ENCODE peak calls at places on chromosomes 13 and 19, in five cellular contexts. L, B, D, R and G are unnamed samples.

GRCh38 chr13:100646030-100646673 is 28.4 kb downstream of the TMTC4 start:
- DNase-seq in L (no peak), B (no peak), D (peak; percentile 54), R (no peak), G (no peak)

GRCh38 chr13:28136916-28137315 is 1.4 kb upstream of the PAN3 start:
- DNase-seq in L (no peak), B (no peak), D (no peak), R (peak; percentile 22), G (no peak)

GRCh38 chr13:41919031-41919740 is 41.7 kb downstream of the VWA8 start:
- DNase-seq in L (no peak), B (no peak), D (no peak), R (no peak), G (no peak)

GRCh38 chr13:71663431-71663830 is 203.6 kb downstream of the DACH1 start:
- DNase-seq in L (no peak), B (no peak), D (no peak), R (no peak), G (no peak)

GRCh38 chr19:58305932-58306323 is 751 bp downstream of the ERVK3-1 start:
- DNase-seq in L (no peak), B (no peak), D (no peak), R (no peak), G (no peak)

GRCh38 chr19:51002542-51003311 is 1.3 kb upstream of the KLK8 start:
- DNase-seq in L (no peak), B (no peak), D (peak; percentile 61), R (peak; percentile 40), G (no peak)

GRCh38 chr13:62684359-62684758 is 1268.7 kb upstream of the PCDH20 start:
- DNase-seq in L (no peak), B (no peak), D (no peak), R (no peak), G (no peak)

GRCh38 chr19:35882074-35882832 is 13.9 kb downstream of the APLP1 start:
- DNase-seq in L (no peak), B (no peak), D (peak; percentile 82), R (no peak), G (no peak)

GRCh38 chr19:13633109-13633508 is 126.8 kb upstream of the CACNA1A start:
- DNase-seq in L (peak; percentile 79), B (no peak), D (peak; percentile 74), R (no peak), G (no peak)

GRCh38 chr19:5244351-5244750 is 96.3 kb downstream of the PTPRS start:
- DNase-seq in L (no peak), B (no peak), D (no peak), R (no peak), G (no peak)

GRCh38 chr19:56312787-56313343 is 1.8 kb downstream of the ZSCAN5A start:
- DNase-seq in L (no peak), B (no peak), D (no peak), R (no peak), G (no peak)

GRCh38 chr13:50485979-50486935 is 357.2 kb downstream of the DLEU7 start:
- DNase-seq in L (no peak), B (no peak), D (peak; percentile 31), R (no peak), G (no peak)

GRCh38 chr19:16445238-16446107 is 26.3 kb downstream of the EPS15L1 start:
- DNase-seq in L (no peak), B (no peak), D (no peak), R (peak; percentile 76), G (no peak)

GRCh38 chr19:16444273-16444597 is 27.5 kb downstream of the EPS15L1 start:
- DNase-seq in L (no peak), B (no peak), D (no peak), R (peak; percentile 46), G (no peak)

GRCh38 chr19:16449330-16449961 is 22.3 kb downstream of the EPS15L1 start:
- DNase-seq in L (no peak), B (no peak), D (no peak), R (peak; percentile 72), G (no peak)

GRCh38 chr19:16447015-16447384 is 24.8 kb downstream of the EPS15L1 start:
- DNase-seq in L (peak; percentile 79), B (no peak), D (peak; percentile 57), R (peak; percentile 78), G (peak; percentile 36)

GRCh38 chr19:16446108-16447014 is 25.4 kb downstream of the EPS15L1 start:
- DNase-seq in L (no peak), B (no peak), D (no peak), R (peak; percentile 73), G (no peak)
- H3K4me3 ChIP-seq in L (no peak overlapping the region), B (no peak overlapping the region), D (no peak overlapping the region), R (peak overlapping the region; percentile 33), G (no peak overlapping the region)

DNA sequence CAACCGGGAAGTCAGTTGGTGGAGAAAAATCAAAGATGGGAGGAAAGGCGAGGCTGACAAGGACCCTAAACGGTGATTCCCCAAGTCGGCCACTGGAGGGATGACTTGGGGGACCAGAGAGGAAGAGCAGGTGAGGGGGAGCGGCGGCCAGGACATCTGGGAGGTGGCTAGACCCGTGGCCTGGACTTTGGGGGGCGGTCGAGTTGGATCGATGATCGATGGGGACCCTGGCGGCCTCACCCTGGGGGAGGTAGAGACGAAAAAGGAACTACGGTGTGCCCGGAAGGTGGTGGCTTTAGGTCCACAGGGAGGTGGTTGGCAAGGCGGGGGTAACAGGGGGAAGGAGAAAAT is 7.6 kb upstream of the CIRBP start:
- DNase-seq in L (no peak), B (no peak), D (peak; percentile 75), R (peak; percentile 63), G (no peak)
- H3K4me3 ChIP-seq in L (peak overlapping the region; percentile 54), B (peak overlapping the region; percentile 82), D (peak overlapping the region; percentile 82), R (peak overlapping the region; percentile 81), G (peak overlapping the region; percentile 71)

GRCh38 chr13:25906211-25906661 is 145.6 kb downstream of the SHISA2 start:
- DNase-seq in L (no peak), B (no peak), D (peak; percentile 75), R (peak; percentile 44), G (no peak)
- H3K4me3 ChIP-seq in L (no peak overlapping the region), B (no peak overlapping the region), D (no peak overlapping the region), R (no peak overlapping the region), G (no peak overlapping the region)

DNA sequence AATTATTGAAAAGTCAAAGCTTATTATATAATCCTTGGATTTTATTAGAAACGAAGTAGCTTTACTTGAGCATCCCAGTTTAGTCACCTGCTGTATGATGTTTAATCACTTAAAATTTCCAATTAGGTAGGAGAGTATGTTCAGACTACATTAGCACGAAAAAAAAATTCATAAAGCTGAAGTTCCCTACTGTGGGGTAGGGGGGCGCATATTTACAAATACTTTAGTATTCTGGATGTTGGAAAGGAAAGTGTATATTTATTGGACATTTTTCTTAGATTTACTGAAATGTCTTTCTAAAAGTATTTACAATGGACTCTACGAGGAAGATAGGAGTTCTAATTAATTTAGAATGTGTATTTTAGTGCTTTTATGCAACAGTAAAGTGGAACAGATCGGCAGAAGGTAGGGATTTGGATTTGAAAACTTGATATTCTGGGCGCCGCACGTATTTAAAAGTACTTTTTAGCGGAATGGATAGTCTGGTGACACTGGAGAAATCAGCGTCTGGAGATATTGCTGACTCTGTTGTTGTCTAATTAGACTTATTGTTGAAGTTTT is 1.9 kb downstream of the CDK8 start:
- DNase-seq in L (no peak), B (no peak), D (peak; percentile 23), R (peak; percentile 6), G (no peak)
- H3K4me3 ChIP-seq in L (no peak overlapping the region), B (peak overlapping the region; percentile 81), D (peak overlapping the region; percentile 68), R (peak overlapping the region; percentile 91), G (no peak overlapping the region)

GRCh38 chr13:30193279-30194234 is 113.8 kb downstream of the KATNAL1 start:
- DNase-seq in L (no peak), B (no peak), D (no peak), R (peak; percentile 41), G (no peak)

GRCh38 chr13:30191491-30192100 is 115.8 kb downstream of the KATNAL1 start:
- DNase-seq in L (no peak), B (no peak), D (no peak), R (no peak), G (no peak)

GRCh38 chr13:30196025-30196424 is 111.3 kb downstream of the KATNAL1 start:
- DNase-seq in L (no peak), B (no peak), D (peak; percentile 83), R (no peak), G (no peak)

GRCh38 chr13:30192320-30193093 is 114.8 kb downstream of the KATNAL1 start:
- DNase-seq in L (no peak), B (no peak), D (no peak), R (no peak), G (no peak)

DNA sequence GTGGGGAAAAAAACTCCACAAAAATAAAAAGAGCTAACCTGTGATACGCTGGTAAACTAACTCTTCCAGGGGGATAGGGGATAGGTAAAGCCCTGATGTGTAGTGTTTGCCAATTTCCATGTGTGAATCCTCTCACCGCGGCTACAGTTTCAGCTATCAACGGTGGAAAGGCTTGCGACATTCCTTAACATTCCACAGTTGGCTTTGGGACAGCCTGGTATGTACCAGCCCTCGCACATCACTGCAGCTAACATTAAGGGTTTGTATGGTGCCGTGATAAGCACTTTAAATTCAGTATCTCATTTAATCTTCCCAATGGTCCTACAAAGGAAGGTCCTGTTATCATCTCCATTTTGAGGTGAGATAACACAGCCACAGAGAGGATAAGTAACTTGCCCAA is 112.4 kb downstream of the KATNAL1 start:
- DNase-seq in L (no peak), B (no peak), D (no peak), R (no peak), G (no peak)
- H3K4me3 ChIP-seq in L (no peak overlapping the region), B (no peak overlapping the region), D (no peak overlapping the region), R (no peak overlapping the region), G (no peak overlapping the region)

DNA sequence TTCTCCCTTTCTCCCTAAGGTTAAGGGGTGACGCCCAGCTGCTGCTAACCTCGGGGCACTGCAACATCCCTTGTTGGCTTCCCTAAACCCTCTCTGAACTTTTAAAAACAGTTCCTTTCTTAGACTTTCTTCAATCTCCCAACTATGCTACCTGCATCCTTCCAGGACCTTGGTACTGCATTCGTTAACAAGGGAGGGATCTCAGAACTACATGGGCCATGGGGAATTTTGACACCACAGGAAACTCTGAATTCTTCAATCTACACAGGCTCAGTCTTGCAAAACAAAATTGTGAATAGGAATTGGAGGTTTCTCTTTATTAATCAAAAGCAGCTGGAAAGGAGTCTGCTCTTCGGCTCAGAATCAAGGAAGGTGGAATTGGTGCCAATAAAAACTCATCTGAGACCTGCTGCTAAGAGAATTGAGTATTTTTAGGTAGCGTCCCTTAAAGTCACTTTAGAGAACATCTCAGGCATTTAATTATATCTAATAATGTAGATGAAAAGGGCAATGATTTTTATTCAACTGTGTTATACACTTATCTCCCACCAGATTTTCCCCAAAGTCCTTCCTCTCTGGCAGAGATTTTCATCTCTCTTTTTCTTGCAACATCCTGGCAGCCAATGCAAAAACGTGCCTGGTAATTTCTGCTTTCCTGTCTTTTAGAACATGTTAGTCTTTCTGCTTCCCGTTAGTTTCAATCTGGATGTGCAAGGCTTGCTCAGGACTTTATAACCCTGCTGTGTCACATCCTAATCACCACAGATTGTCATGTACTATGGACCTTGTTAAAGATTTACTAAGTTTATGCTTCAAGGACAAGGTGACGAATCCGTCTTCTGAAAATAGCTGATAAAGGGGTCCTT is 69.1 kb upstream of the SLC15A1 start:
- DNase-seq in L (no peak), B (no peak), D (peak; percentile 87), R (no peak), G (no peak)
- H3K4me3 ChIP-seq in L (no peak overlapping the region), B (peak overlapping the region; percentile 11), D (no peak overlapping the region), R (no peak overlapping the region), G (no peak overlapping the region)